ENCODE peak calls at places on chromosomes 13 and 19, in eight cellular contexts. A is uterus, N is right cardiac atrium, H is spleen, K is suprapubic skin, T is hepatocyte, M is Karpas-422, S is neuronal stem cell. F is an unnamed sample.
A peak's percentile ranks its signal among the peaks of the same experiment; 100 is the strongest.

GRCh38 chr13:111661776-111662175 is 341.3 kb downstream of the TEX29 start:
- DNase-seq in A (no peak), H (no peak), T (no peak), N (no peak), M (no peak), K (no peak), S (no peak), F (no peak)

GRCh38 chr13:41465215-41465907 is 8.0 kb downstream of the RGCC start:
- DNase-seq in A (no peak), M (no peak), N (peak; percentile 58), H (peak; percentile 94), T (no peak), S (no peak), K (no peak), F (peak; percentile 33)

GRCh38 chr13:26280295-26280694 is 26.4 kb downstream of the CDK8 start:
- DNase-seq in K (no peak), N (no peak), H (no peak), S (no peak), A (no peak), T (no peak), M (peak; percentile 14), F (no peak)

GRCh38 chr13:34942732-34943674 is 933 bp downstream of the NBEA start:
- DNase-seq in A (peak; percentile 20), S (peak; percentile 52), N (peak; percentile 15), T (peak; percentile 34), K (peak; percentile 49), M (no peak), H (peak; percentile 77), F (peak; percentile 27)

GRCh38 chr13:114115191-114115671 is 17.2 kb downstream of the RASA3 start:
- DNase-seq in H (peak; percentile 83), N (peak; percentile 51), K (peak; percentile 72), S (no peak), M (no peak), A (peak; percentile 20), T (peak; percentile 71), F (peak; percentile 65)

GRCh38 chr13:41127746-41128145 is 4.9 kb downstream of the KBTBD6 start:
- DNase-seq in A (no peak), K (no peak), N (no peak), T (no peak), H (no peak), M (no peak), S (no peak), F (no peak)

GRCh38 chr19:14478113-14478545 is 3.0 kb upstream of the PTGER1 start:
- DNase-seq in H (no peak), M (no peak), T (no peak), A (no peak), K (peak; percentile 64), S (no peak), N (peak; percentile 36), F (no peak)

GRCh38 chr19:48807590-48808308 is 3.1 kb downstream of the BCAT2 start:
- DNase-seq in N (no peak), T (peak; percentile 50), H (no peak), A (no peak), S (no peak), K (no peak), M (peak; percentile 63), F (peak; percentile 72)

GRCh38 chr13:40164137-40164536 is 502.3 kb downstream of the FOXO1 start:
- DNase-seq in N (no peak), K (no peak), M (no peak), S (no peak), A (no peak), H (no peak), T (peak; percentile 36), F (no peak)

GRCh38 chr13:75774176-75774575 is 138.0 kb downstream of the LMO7 start:
- DNase-seq in A (no peak), H (no peak), T (no peak), S (no peak), K (no peak), M (no peak), N (no peak), F (no peak)
- H3K4me1 ChIP-seq in A (peaks cover 7% of the 10 kb centered on the region), H (no peaks in the 10 kb centered on the region), T (peaks cover 37% of the 10 kb centered on the region), S (no peaks in the 10 kb centered on the region), K (peaks cover 16% of the 10 kb centered on the region), M (no peaks in the 10 kb centered on the region), N (peaks cover 2% of the 10 kb centered on the region), F (peaks cover 5% of the 10 kb centered on the region)

GRCh38 chr19:17236414-17236716 is 9.4 kb downstream of the NR2F6 start:
- DNase-seq in T (no peak), K (no peak), M (no peak), H (no peak), N (no peak), A (no peak), S (no peak), F (peak; percentile 68)

GRCh38 chr19:17240062-17240854 is 5.5 kb downstream of the NR2F6 start:
- DNase-seq in H (no peak), N (no peak), S (no peak), A (no peak), M (no peak), K (no peak), T (no peak), F (peak; percentile 79)

GRCh38 chr19:17236831-17237543 is 8.7 kb downstream of the NR2F6 start:
- DNase-seq in A (no peak), N (no peak), T (no peak), M (peak; percentile 66), S (no peak), H (no peak), K (no peak), F (no peak)

GRCh38 chr19:17235618-17236413 is 9.8 kb downstream of the OCEL1 start:
- DNase-seq in M (peak; percentile 85), N (peak; percentile 80), H (peak; percentile 96), T (peak; percentile 86), K (no peak), A (peak; percentile 62), S (peak; percentile 74), F (peak; percentile 68)

GRCh38 chr19:17237747-17238706 is 7.7 kb downstream of the NR2F6 start:
- DNase-seq in H (no peak), K (no peak), S (no peak), T (no peak), M (no peak), A (no peak), N (no peak), F (no peak)
- H3K4me1 ChIP-seq in H (peaks cover 43% of the 10 kb centered on the region), K (peaks cover 39% of the 10 kb centered on the region), S (peaks cover 15% of the 10 kb centered on the region), T (peaks cover 55% of the 10 kb centered on the region), M (peaks cover 31% of the 10 kb centered on the region), A (peaks cover 5% of the 10 kb centered on the region), N (peaks cover 1% of the 10 kb centered on the region), F (peaks cover 41% of the 10 kb centered on the region)

GRCh38 chr19:8441725-8442544 is 2.8 kb upstream of the HNRNPM start:
- DNase-seq in A (no peak), H (peak; percentile 58), S (no peak), N (no peak), K (peak; percentile 35), T (no peak), M (no peak), F (no peak)

GRCh38 chr19:8449830-8450229 is 5.1 kb downstream of the HNRNPM start:
- DNase-seq in T (no peak), N (no peak), A (no peak), H (no peak), S (no peak), K (no peak), M (no peak), F (no peak)

GRCh38 chr19:8444677-8445487 is at the start of gene HNRNPM:
- DNase-seq in H (peak; percentile 100), A (peak; percentile 99), T (peak; percentile 99), M (peak; percentile 99), N (peak; percentile 100), S (peak; percentile 98), K (peak; percentile 100), F (peak; percentile 100)

GRCh38 chr19:8446055-8446709 is 1.4 kb downstream of the HNRNPM start:
- DNase-seq in H (no peak), A (no peak), K (no peak), N (no peak), T (no peak), S (no peak), M (no peak), F (no peak)

DNA sequence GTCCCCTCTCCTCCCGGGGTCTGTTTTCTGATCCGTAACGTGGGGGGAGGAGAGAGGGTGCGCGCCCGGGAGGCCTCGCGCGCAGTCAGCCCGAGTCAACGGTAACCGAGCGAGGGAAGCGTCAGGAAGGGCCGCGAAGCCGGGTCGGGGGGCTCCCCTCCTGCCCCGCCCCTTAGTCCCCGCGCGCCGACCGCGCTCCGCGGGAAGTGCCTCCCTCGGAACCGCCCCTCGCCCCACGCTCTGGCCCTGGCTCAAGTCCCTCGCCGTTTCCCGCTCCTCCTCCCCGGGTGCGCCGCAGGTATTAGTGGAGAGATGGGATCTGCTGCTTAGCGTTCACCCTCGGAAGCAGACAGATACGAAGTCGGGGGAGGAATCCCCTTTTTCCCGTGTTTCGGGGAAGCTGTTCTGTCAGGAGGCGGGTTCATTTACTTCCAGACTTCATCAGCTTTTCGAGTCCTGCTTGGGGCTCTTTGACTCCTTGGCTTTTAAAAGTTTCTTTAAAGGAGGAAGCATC is 770 bp downstream of the HNRNPM start:
- DNase-seq in A (peak; percentile 46), M (peak; percentile 82), S (peak; percentile 20), N (peak; percentile 70), K (peak; percentile 80), H (peak; percentile 90), T (peak; percentile 70), F (peak; percentile 68)
- H3K4me1 ChIP-seq in A (peaks cover 10% of the 10 kb centered on the region), M (peaks cover 30% of the 10 kb centered on the region), S (peaks cover 8% of the 10 kb centered on the region), N (peaks cover 10% of the 10 kb centered on the region), K (peaks cover 49% of the 10 kb centered on the region), H (peaks cover 61% of the 10 kb centered on the region), T (peaks cover 38% of the 10 kb centered on the region), F (peaks cover 7% of the 10 kb centered on the region)

GRCh38 chr13:77779461-77780272 is 82.2 kb downstream of the SLAIN1 start:
- DNase-seq in N (no peak), S (peak; percentile 33), A (peak; percentile 35), H (no peak), T (peak; percentile 77), K (no peak), M (peak; percentile 81), F (peak; percentile 26)
- H3K4me1 ChIP-seq in N (no peaks in the 10 kb centered on the region), S (peaks cover 3% of the 10 kb centered on the region), A (no peaks in the 10 kb centered on the region), H (peaks cover 7% of the 10 kb centered on the region), T (no peaks in the 10 kb centered on the region), K (peaks cover 6% of the 10 kb centered on the region), M (no peaks in the 10 kb centered on the region), F (no peaks in the 10 kb centered on the region)